ENCODE peak calls at places on chromosomes 3 and 15, in six cellular contexts. T, Y, E, X, A and N are unnamed samples.

GRCh38 chr15:57640935-57641682 is 49.4 kb downstream of the MYZAP start:
- DNase-seq in A (no peak), E (no peak), Y (no peak), X (no peak), T (no peak), N (peak; percentile 36)

GRCh38 chr3:85589145-85589544 is 630.4 kb downstream of the CADM2 start:
- DNase-seq in T (no peak), Y (no peak), A (no peak), X (no peak), E (no peak), N (no peak)

GRCh38 chr3:142973217-142974009 is 9.9 kb upstream of the PAQR9 start:
- DNase-seq in Y (no peak), X (peak; percentile 90), T (no peak), A (no peak), E (no peak), N (peak; percentile 18)

GRCh38 chr3:45225465-45226205 is 452 bp downstream of the TMEM158 start:
- DNase-seq in T (peak; percentile 6), X (peak; percentile 55), Y (no peak), A (peak; percentile 29), E (peak; percentile 15), N (no peak)

GRCh38 chr15:74801311-74801997 is 11.2 kb upstream of the LMAN1L start:
- DNase-seq in X (no peak), T (no peak), Y (no peak), E (no peak), A (no peak), N (no peak)

GRCh38 chr3:29686889-29687592 is 406.2 kb downstream of the RBMS3 start:
- DNase-seq in X (no peak), E (no peak), T (no peak), A (peak; percentile 69), Y (no peak), N (no peak)

GRCh38 chr15:50247819-50248650 is 17.5 kb downstream of the HDC start:
- DNase-seq in A (peak; percentile 85), E (no peak), Y (no peak), X (peak; percentile 50), T (peak; percentile 2), N (no peak)

GRCh38 chr3:194592798-194593752 is 40.1 kb downstream of the TMEM44 start:
- DNase-seq in E (no peak), Y (no peak), A (no peak), T (no peak), X (peak; percentile 21), N (peak; percentile 93)